ENCODE peak calls at places on chromosomes 16 and 17, in five cellular contexts. One of them, this sample, is unnamed.

GRCh38 chr16:12311887-12312286 is 335.4 kb downstream of the SNX29 start:
- DNase-seq in mammary epithelial cell: peak
- DNase-seq in esophagus muscularis mucosa: no peak
- DNase-seq in AG04450: no peak
- DNase-seq in CD8-positive, alpha-beta memory T cell: no peak
- DNase-seq in this sample: no peak

GRCh38 chr17:36947922-36948716 is 635 bp upstream of the AATF start:
- DNase-seq in mammary epithelial cell: no peak
- DNase-seq in esophagus muscularis mucosa: no peak
- DNase-seq in AG04450: no peak
- DNase-seq in CD8-positive, alpha-beta memory T cell: no peak
- DNase-seq in this sample: no peak

GRCh38 chr16:69691980-69692911 is 34.1 kb downstream of the NQO1 start:
- DNase-seq in mammary epithelial cell: peak
- DNase-seq in esophagus muscularis mucosa: no peak
- DNase-seq in AG04450: no peak
- DNase-seq in CD8-positive, alpha-beta memory T cell: no peak
- DNase-seq in this sample: no peak

GRCh38 chr17:49577651-49577935 is 1.9 kb downstream of the NXPH3 start:
- DNase-seq in mammary epithelial cell: no peak
- DNase-seq in esophagus muscularis mucosa: no peak
- DNase-seq in AG04450: no peak
- DNase-seq in CD8-positive, alpha-beta memory T cell: no peak
- DNase-seq in this sample: no peak

GRCh38 chr16:10957771-10958486 is 13.6 kb downstream of the CLEC16A start:
- DNase-seq in mammary epithelial cell: peak
- DNase-seq in esophagus muscularis mucosa: no peak
- DNase-seq in AG04450: no peak
- DNase-seq in CD8-positive, alpha-beta memory T cell: no peak
- DNase-seq in this sample: no peak

GRCh38 chr17:77798481-77798880 is 160.0 kb upstream of the TNRC6C start:
- DNase-seq in mammary epithelial cell: no peak
- DNase-seq in esophagus muscularis mucosa: no peak
- DNase-seq in AG04450: no peak
- DNase-seq in CD8-positive, alpha-beta memory T cell: no peak
- DNase-seq in this sample: no peak

GRCh38 chr17:43170140-43170765 is 761 bp upstream of the NBR1 start:
- DNase-seq in mammary epithelial cell: peak
- DNase-seq in esophagus muscularis mucosa: peak
- DNase-seq in AG04450: peak
- DNase-seq in CD8-positive, alpha-beta memory T cell: peak
- DNase-seq in this sample: peak

GRCh38 chr16:79613009-79613408 is 12.5 kb upstream of the MAF start:
- DNase-seq in mammary epithelial cell: peak
- DNase-seq in esophagus muscularis mucosa: no peak
- DNase-seq in AG04450: no peak
- DNase-seq in CD8-positive, alpha-beta memory T cell: no peak
- DNase-seq in this sample: no peak

GRCh38 chr17:62597920-62598319 is 29.6 kb upstream of the MRC2 start:
- DNase-seq in mammary epithelial cell: no peak
- DNase-seq in esophagus muscularis mucosa: no peak
- DNase-seq in AG04450: no peak
- DNase-seq in CD8-positive, alpha-beta memory T cell: no peak
- DNase-seq in this sample: no peak

GRCh38 chr16:66678314-66678713 is 18.2 kb downstream of the CMTM4 start:
- DNase-seq in mammary epithelial cell: no peak
- DNase-seq in esophagus muscularis mucosa: no peak
- DNase-seq in AG04450: no peak
- DNase-seq in CD8-positive, alpha-beta memory T cell: no peak
- DNase-seq in this sample: no peak

GRCh38 chr17:64074704-64075484 is 54.5 kb upstream of the ICAM2 start:
- DNase-seq in mammary epithelial cell: peak
- DNase-seq in esophagus muscularis mucosa: no peak
- DNase-seq in AG04450: no peak
- DNase-seq in CD8-positive, alpha-beta memory T cell: no peak
- DNase-seq in this sample: no peak

GRCh38 chr16:19704321-19705130 is 13.5 kb downstream of the KNOP1 start:
- DNase-seq in mammary epithelial cell: peak
- DNase-seq in esophagus muscularis mucosa: no peak
- DNase-seq in AG04450: peak
- DNase-seq in CD8-positive, alpha-beta memory T cell: no peak
- DNase-seq in this sample: no peak

GRCh38 chr17:9833922-9834321 is 8.2 kb downstream of the GLP2R start:
- DNase-seq in mammary epithelial cell: no peak
- DNase-seq in esophagus muscularis mucosa: no peak
- DNase-seq in AG04450: no peak
- DNase-seq in CD8-positive, alpha-beta memory T cell: no peak
- DNase-seq in this sample: no peak

GRCh38 chr16:67128417-67128816 is 18.7 kb downstream of the PHAF1 start:
- DNase-seq in mammary epithelial cell: no peak
- DNase-seq in esophagus muscularis mucosa: no peak
- DNase-seq in AG04450: no peak
- DNase-seq in CD8-positive, alpha-beta memory T cell: no peak
- DNase-seq in this sample: no peak

GRCh38 chr16:30491744-30492308 is 19.3 kb downstream of the ITGAL start:
- DNase-seq in mammary epithelial cell: peak
- DNase-seq in esophagus muscularis mucosa: no peak
- DNase-seq in AG04450: peak
- DNase-seq in CD8-positive, alpha-beta memory T cell: no peak
- DNase-seq in this sample: no peak

GRCh38 chr17:32275060-32276042 is 9.7 kb downstream of the RHBDL3 start:
- DNase-seq in mammary epithelial cell: peak
- DNase-seq in esophagus muscularis mucosa: no peak
- DNase-seq in AG04450: no peak
- DNase-seq in CD8-positive, alpha-beta memory T cell: no peak
- DNase-seq in this sample: no peak

GRCh38 chr16:27772093-27772820 is 222.3 kb downstream of the KATNIP start:
- DNase-seq in mammary epithelial cell: no peak
- DNase-seq in esophagus muscularis mucosa: no peak
- DNase-seq in AG04450: no peak
- DNase-seq in CD8-positive, alpha-beta memory T cell: no peak
- DNase-seq in this sample: no peak

GRCh38 chr16:74625500-74626350 is 18.8 kb upstream of the GLG1 start:
- DNase-seq in mammary epithelial cell: no peak
- DNase-seq in esophagus muscularis mucosa: no peak
- DNase-seq in AG04450: no peak
- DNase-seq in CD8-positive, alpha-beta memory T cell: no peak
- DNase-seq in this sample: no peak

GRCh38 chr17:66957951-66958579 is 6.4 kb upstream of the CACNG4 start:
- DNase-seq in mammary epithelial cell: no peak
- DNase-seq in esophagus muscularis mucosa: no peak
- DNase-seq in AG04450: no peak
- DNase-seq in CD8-positive, alpha-beta memory T cell: no peak
- DNase-seq in this sample: no peak

GRCh38 chr17:72697602-72698146 is 394.8 kb downstream of the SLC39A11 start:
- DNase-seq in mammary epithelial cell: no peak
- DNase-seq in esophagus muscularis mucosa: no peak
- DNase-seq in AG04450: no peak
- DNase-seq in CD8-positive, alpha-beta memory T cell: no peak
- DNase-seq in this sample: peak

GRCh38 chr17:64216385-64217248 is 46.4 kb downstream of the TEX2 start:
- DNase-seq in mammary epithelial cell: peak
- DNase-seq in esophagus muscularis mucosa: no peak
- DNase-seq in AG04450: no peak
- DNase-seq in CD8-positive, alpha-beta memory T cell: no peak
- DNase-seq in this sample: peak

GRCh38 chr16:17273142-17273561 is 197.6 kb downstream of the XYLT1 start:
- DNase-seq in mammary epithelial cell: peak
- DNase-seq in esophagus muscularis mucosa: no peak
- DNase-seq in AG04450: peak
- DNase-seq in CD8-positive, alpha-beta memory T cell: no peak
- DNase-seq in this sample: no peak

GRCh38 chr17:7838291-7839075 is 4.5 kb downstream of the KDM6B start:
- DNase-seq in mammary epithelial cell: no peak
- DNase-seq in esophagus muscularis mucosa: no peak
- DNase-seq in AG04450: no peak
- DNase-seq in CD8-positive, alpha-beta memory T cell: no peak
- DNase-seq in this sample: peak

GRCh38 chr16:82810077-82810476 is 183.3 kb downstream of the CDH13 start:
- DNase-seq in mammary epithelial cell: no peak
- DNase-seq in esophagus muscularis mucosa: no peak
- DNase-seq in AG04450: no peak
- DNase-seq in CD8-positive, alpha-beta memory T cell: no peak
- DNase-seq in this sample: no peak

GRCh38 chr17:7392696-7393612 is 1.4 kb downstream of the PLSCR3 start:
- DNase-seq in mammary epithelial cell: no peak
- DNase-seq in esophagus muscularis mucosa: no peak
- DNase-seq in AG04450: no peak
- DNase-seq in CD8-positive, alpha-beta memory T cell: no peak
- DNase-seq in this sample: no peak

GRCh38 chr17:76544123-76544915 is 4.5 kb downstream of the PRCD start:
- DNase-seq in mammary epithelial cell: no peak
- DNase-seq in esophagus muscularis mucosa: no peak
- DNase-seq in AG04450: no peak
- DNase-seq in CD8-positive, alpha-beta memory T cell: no peak
- DNase-seq in this sample: no peak

GRCh38 chr16:76800196-76800595 is 390.8 kb upstream of the MON1B start:
- DNase-seq in mammary epithelial cell: peak
- DNase-seq in esophagus muscularis mucosa: no peak
- DNase-seq in AG04450: no peak
- DNase-seq in CD8-positive, alpha-beta memory T cell: no peak
- DNase-seq in this sample: no peak

GRCh38 chr17:49901460-49902331 is 53.8 kb upstream of the TAC4 start:
- DNase-seq in mammary epithelial cell: no peak
- DNase-seq in esophagus muscularis mucosa: no peak
- DNase-seq in AG04450: no peak
- DNase-seq in CD8-positive, alpha-beta memory T cell: no peak
- DNase-seq in this sample: no peak

GRCh38 chr16:73131153-73131862 is 83.4 kb upstream of the ZFHX3 start:
- DNase-seq in mammary epithelial cell: no peak
- DNase-seq in esophagus muscularis mucosa: no peak
- DNase-seq in AG04450: no peak
- DNase-seq in CD8-positive, alpha-beta memory T cell: no peak
- DNase-seq in this sample: no peak

GRCh38 chr17:58189436-58190146 is 2.9 kb upstream of the EPX start:
- DNase-seq in mammary epithelial cell: peak
- DNase-seq in esophagus muscularis mucosa: no peak
- DNase-seq in AG04450: peak
- DNase-seq in CD8-positive, alpha-beta memory T cell: no peak
- DNase-seq in this sample: no peak

GRCh38 chr17:78032166-78032565 is 73.7 kb downstream of the TNRC6C start:
- DNase-seq in mammary epithelial cell: no peak
- DNase-seq in esophagus muscularis mucosa: peak
- DNase-seq in AG04450: no peak
- DNase-seq in CD8-positive, alpha-beta memory T cell: no peak
- DNase-seq in this sample: no peak

GRCh38 chr16:4110680-4111079 is 5.6 kb downstream of the ADCY9 start:
- DNase-seq in mammary epithelial cell: no peak
- DNase-seq in esophagus muscularis mucosa: no peak
- DNase-seq in AG04450: no peak
- DNase-seq in CD8-positive, alpha-beta memory T cell: no peak
- DNase-seq in this sample: peak

GRCh38 chr16:32116080-32116479 is 137.0 kb upstream of the TP53TG3D start:
- DNase-seq in mammary epithelial cell: no peak
- DNase-seq in esophagus muscularis mucosa: peak
- DNase-seq in AG04450: no peak
- DNase-seq in CD8-positive, alpha-beta memory T cell: peak
- DNase-seq in this sample: peak

GRCh38 chr17:80706454-80706853 is 161.8 kb downstream of the RPTOR start:
- DNase-seq in mammary epithelial cell: no peak
- DNase-seq in esophagus muscularis mucosa: no peak
- DNase-seq in AG04450: no peak
- DNase-seq in CD8-positive, alpha-beta memory T cell: no peak
- DNase-seq in this sample: peak

GRCh38 chr17:31072186-31072585 is 22.6 kb upstream of the NF1 start:
- DNase-seq in mammary epithelial cell: peak
- DNase-seq in esophagus muscularis mucosa: no peak
- DNase-seq in AG04450: no peak
- DNase-seq in CD8-positive, alpha-beta memory T cell: no peak
- DNase-seq in this sample: peak

GRCh38 chr16:85836706-85837582 is 37.4 kb downstream of the COX4I1 start:
- DNase-seq in mammary epithelial cell: no peak
- DNase-seq in esophagus muscularis mucosa: no peak
- DNase-seq in AG04450: no peak
- DNase-seq in CD8-positive, alpha-beta memory T cell: no peak
- DNase-seq in this sample: no peak

GRCh38 chr17:4788807-4789700 is at the start of gene GLTPD2:
- DNase-seq in mammary epithelial cell: no peak
- DNase-seq in esophagus muscularis mucosa: no peak
- DNase-seq in AG04450: no peak
- DNase-seq in CD8-positive, alpha-beta memory T cell: no peak
- DNase-seq in this sample: no peak

GRCh38 chr17:4788159-4788806 is 481 bp upstream of the GLTPD2 start:
- DNase-seq in mammary epithelial cell: no peak
- DNase-seq in esophagus muscularis mucosa: no peak
- DNase-seq in AG04450: no peak
- DNase-seq in CD8-positive, alpha-beta memory T cell: no peak
- DNase-seq in this sample: no peak

GRCh38 chr17:4789951-4790704 is 1.4 kb downstream of the GLTPD2 start:
- DNase-seq in mammary epithelial cell: peak
- DNase-seq in esophagus muscularis mucosa: peak
- DNase-seq in AG04450: peak
- DNase-seq in CD8-positive, alpha-beta memory T cell: peak
- DNase-seq in this sample: peak

GRCh38 chr17:4789701-4789950 is 862 bp downstream of the GLTPD2 start:
- DNase-seq in mammary epithelial cell: no peak
- DNase-seq in esophagus muscularis mucosa: no peak
- DNase-seq in AG04450: no peak
- DNase-seq in CD8-positive, alpha-beta memory T cell: no peak
- DNase-seq in this sample: no peak

DNA sequence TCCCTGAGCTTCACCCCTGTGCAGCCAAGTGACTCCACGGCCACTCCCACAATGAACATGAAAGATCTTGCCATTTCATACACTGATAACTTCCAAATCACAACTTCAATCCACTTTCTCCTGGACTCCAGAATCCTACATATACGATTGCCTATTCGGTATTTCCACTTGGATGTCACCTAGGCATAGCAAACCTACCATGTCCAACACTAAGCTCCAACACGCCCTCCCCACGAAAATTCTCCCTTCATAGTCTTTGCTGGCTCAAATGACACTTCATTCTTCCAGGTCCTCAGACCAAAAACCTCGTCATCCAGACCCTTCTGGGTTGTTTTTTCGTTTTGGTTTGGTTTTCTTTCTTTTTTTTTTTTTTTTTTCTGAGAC is 1.9 kb downstream of the GLTPD2 start:
- DNase-seq in mammary epithelial cell: no peak
- DNase-seq in esophagus muscularis mucosa: no peak
- DNase-seq in AG04450: no peak
- DNase-seq in CD8-positive, alpha-beta memory T cell: no peak
- DNase-seq in this sample: no peak
- H3K4me3 ChIP-seq in mammary epithelial cell: peak
- H3K4me3 ChIP-seq in esophagus muscularis mucosa: peak
- H3K4me3 ChIP-seq in AG04450: peak
- H3K4me3 ChIP-seq in CD8-positive, alpha-beta memory T cell: peak
- H3K4me3 ChIP-seq in this sample: peak

GRCh38 chr17:39714234-39714633 is 14.4 kb downstream of the ERBB2 start:
- DNase-seq in mammary epithelial cell: no peak
- DNase-seq in esophagus muscularis mucosa: no peak
- DNase-seq in AG04450: no peak
- DNase-seq in CD8-positive, alpha-beta memory T cell: no peak
- DNase-seq in this sample: no peak
- H3K4me3 ChIP-seq in mammary epithelial cell: no peak
- H3K4me3 ChIP-seq in esophagus muscularis mucosa: no peak
- H3K4me3 ChIP-seq in AG04450: no peak
- H3K4me3 ChIP-seq in CD8-positive, alpha-beta memory T cell: no peak
- H3K4me3 ChIP-seq in this sample: no peak

GRCh38 chr16:88487124-88487432 is 34.0 kb downstream of the ZFPM1 start:
- DNase-seq in mammary epithelial cell: no peak
- DNase-seq in esophagus muscularis mucosa: no peak
- DNase-seq in AG04450: no peak
- DNase-seq in CD8-positive, alpha-beta memory T cell: no peak
- DNase-seq in this sample: no peak
- H3K4me3 ChIP-seq in mammary epithelial cell: no peak
- H3K4me3 ChIP-seq in esophagus muscularis mucosa: no peak
- H3K4me3 ChIP-seq in AG04450: no peak
- H3K4me3 ChIP-seq in CD8-positive, alpha-beta memory T cell: no peak
- H3K4me3 ChIP-seq in this sample: no peak

GRCh38 chr17:2707721-2708584 is 3.6 kb downstream of the CLUH start:
- DNase-seq in mammary epithelial cell: no peak
- DNase-seq in esophagus muscularis mucosa: no peak
- DNase-seq in AG04450: no peak
- DNase-seq in CD8-positive, alpha-beta memory T cell: no peak
- DNase-seq in this sample: no peak
- H3K4me3 ChIP-seq in mammary epithelial cell: no peak
- H3K4me3 ChIP-seq in esophagus muscularis mucosa: peak
- H3K4me3 ChIP-seq in AG04450: no peak
- H3K4me3 ChIP-seq in CD8-positive, alpha-beta memory T cell: no peak
- H3K4me3 ChIP-seq in this sample: no peak